ENCODE peak calls at places on chromosome 13, in seven cellular contexts. T is K562, J is HCT116, V is HepG2, I is SK-N-SH, R is GM12878, Q is H1. W is an unnamed sample.

GRCh38 chr13:91576590-91576989 is 178.2 kb downstream of the GPC5 start:
- DNase-seq in R (no peak), V (peak), J (no peak), Q (peak), T (peak), I (no peak), W (no peak)

GRCh38 chr13:20116213-20116612 is 44.6 kb downstream of the GJA3 start:
- DNase-seq in Q (no peak), V (no peak), I (no peak), T (no peak), J (no peak), R (no peak), W (no peak)

GRCh38 chr13:44011036-44011435 is 131.3 kb downstream of the LACC1 start:
- DNase-seq in Q (no peak), I (no peak), V (no peak), J (no peak), T (no peak), R (no peak), W (no peak)

GRCh38 chr13:37870895-37871550 is 1.5 kb upstream of the TRPC4 start:
- DNase-seq in V (no peak), R (no peak), Q (no peak), T (no peak), J (no peak), I (no peak), W (no peak)

GRCh38 chr13:25928941-25929505 is 122.8 kb downstream of the SHISA2 start:
- DNase-seq in Q (no peak), V (no peak), T (no peak), I (no peak), R (no peak), J (no peak), W (no peak)

GRCh38 chr13:20972731-20973130 is 70.2 kb upstream of the XPO4 start:
- DNase-seq in T (no peak), R (no peak), V (no peak), Q (no peak), J (no peak), I (no peak), W (no peak)

GRCh38 chr13:104086205-104086604 is 1020.0 kb upstream of the SLC10A2 start:
- DNase-seq in Q (no peak), J (no peak), R (no peak), I (peak), V (no peak), T (no peak), W (no peak)

GRCh38 chr13:97028441-97029299 is 34.4 kb upstream of the OXGR1 start:
- DNase-seq in R (no peak), T (peak), J (peak), Q (no peak), I (peak), V (peak), W (no peak)

GRCh38 chr13:47397739-47398138 is 500.9 kb upstream of the HTR2A start:
- DNase-seq in T (no peak), R (no peak), Q (no peak), V (no peak), J (no peak), I (no peak), W (no peak)

GRCh38 chr13:99743079-99743478 is 228.5 kb downstream of the ZIC5 start:
- DNase-seq in Q (no peak), J (no peak), R (no peak), T (no peak), I (no peak), V (no peak), W (no peak)

GRCh38 chr13:103282571-103283450 is 216.6 kb upstream of the SLC10A2 start:
- DNase-seq in I (no peak), Q (no peak), V (no peak), R (no peak), T (no peak), J (no peak), W (no peak)

GRCh38 chr13:51270606-51271005 is 48.4 kb downstream of the FAM124A start:
- DNase-seq in Q (no peak), V (no peak), R (no peak), T (no peak), J (no peak), I (no peak), W (no peak)

GRCh38 chr13:51267581-51267980 is 45.4 kb downstream of the FAM124A start:
- DNase-seq in V (no peak), I (no peak), T (no peak), R (no peak), J (no peak), Q (no peak), W (no peak)

GRCh38 chr13:51266642-51267041 is 44.4 kb downstream of the FAM124A start:
- DNase-seq in I (no peak), J (no peak), V (no peak), Q (no peak), T (no peak), R (no peak), W (no peak)

GRCh38 chr13:51271008-51271407 is 48.8 kb downstream of the FAM124A start:
- DNase-seq in I (no peak), V (no peak), J (no peak), Q (no peak), T (no peak), R (no peak), W (no peak)

GRCh38 chr13:51269039-51269438 is 46.8 kb downstream of the FAM124A start:
- DNase-seq in Q (no peak), T (no peak), R (no peak), J (no peak), I (no peak), V (no peak), W (no peak)
- TF ChIP-seq JUND in Q (no peak), T (no peak), R (no peak), J (no peak), I (peak), V (no peak), W (no peak)

GRCh38 chr13:75458696-75459422 is 23.1 kb downstream of the TBC1D4 start:
- DNase-seq in I (peak), T (no peak), V (peak), R (peak), Q (no peak), J (no peak), W (no peak)
- TF ChIP-seq JUND in I (no peak), T (no peak), V (peak), R (no peak), Q (no peak), J (no peak), W (no peak)

GRCh38 chr13:112844411-112844810 is 124.6 kb upstream of the MCF2L start:
- DNase-seq in V (no peak), R (no peak), I (no peak), Q (no peak), J (no peak), T (no peak), W (no peak)

GRCh38 chr13:112843392-112844250 is 125.4 kb upstream of the MCF2L start:
- DNase-seq in J (no peak), V (no peak), R (no peak), Q (no peak), I (no peak), T (no peak), W (no peak)

GRCh38 chr13:112844879-112845278 is 124.1 kb upstream of the MCF2L start:
- DNase-seq in V (no peak), I (no peak), R (no peak), Q (no peak), J (no peak), T (no peak), W (no peak)

GRCh38 chr13:112842343-112842856 is 126.6 kb upstream of the MCF2L start:
- DNase-seq in R (no peak), J (no peak), Q (no peak), I (no peak), T (no peak), V (no peak), W (no peak)

GRCh38 chr13:112842931-112843391 is 126.1 kb upstream of the MCF2L start:
- DNase-seq in J (no peak), Q (no peak), V (no peak), R (no peak), I (no peak), T (no peak), W (no peak)
- TF ChIP-seq JUND in J (no peak), Q (no peak), V (no peak), R (no peak), I (no peak), T (no peak), W (no peak)

GRCh38 chr13:81138353-81138995 is 797.5 kb upstream of the SPRY2 start:
- DNase-seq in Q (no peak), T (no peak), I (no peak), J (no peak), R (no peak), V (no peak), W (no peak)

GRCh38 chr13:81133066-81133465 is 792.1 kb upstream of the SPRY2 start:
- DNase-seq in V (no peak), R (no peak), I (no peak), Q (no peak), J (no peak), T (no peak), W (no peak)
- TF ChIP-seq JUND in V (no peak), R (no peak), I (no peak), Q (no peak), J (no peak), T (no peak), W (no peak)

GRCh38 chr13:27359203-27359821 is 65.1 kb upstream of the GTF3A start:
- DNase-seq in T (peak), J (peak), V (peak), Q (no peak), I (peak), R (no peak), W (peak)

GRCh38 chr13:27358420-27358819 is 66.0 kb upstream of the GTF3A start:
- DNase-seq in T (no peak), I (no peak), R (no peak), Q (no peak), J (no peak), V (no peak), W (no peak)

GRCh38 chr13:27367570-27367969 is 56.8 kb upstream of the GTF3A start:
- DNase-seq in I (no peak), V (no peak), Q (no peak), J (no peak), R (no peak), T (no peak), W (no peak)

GRCh38 chr13:27360562-27360961 is 63.9 kb upstream of the GTF3A start:
- DNase-seq in T (no peak), V (no peak), J (no peak), R (no peak), Q (no peak), I (no peak), W (peak)

DNA sequence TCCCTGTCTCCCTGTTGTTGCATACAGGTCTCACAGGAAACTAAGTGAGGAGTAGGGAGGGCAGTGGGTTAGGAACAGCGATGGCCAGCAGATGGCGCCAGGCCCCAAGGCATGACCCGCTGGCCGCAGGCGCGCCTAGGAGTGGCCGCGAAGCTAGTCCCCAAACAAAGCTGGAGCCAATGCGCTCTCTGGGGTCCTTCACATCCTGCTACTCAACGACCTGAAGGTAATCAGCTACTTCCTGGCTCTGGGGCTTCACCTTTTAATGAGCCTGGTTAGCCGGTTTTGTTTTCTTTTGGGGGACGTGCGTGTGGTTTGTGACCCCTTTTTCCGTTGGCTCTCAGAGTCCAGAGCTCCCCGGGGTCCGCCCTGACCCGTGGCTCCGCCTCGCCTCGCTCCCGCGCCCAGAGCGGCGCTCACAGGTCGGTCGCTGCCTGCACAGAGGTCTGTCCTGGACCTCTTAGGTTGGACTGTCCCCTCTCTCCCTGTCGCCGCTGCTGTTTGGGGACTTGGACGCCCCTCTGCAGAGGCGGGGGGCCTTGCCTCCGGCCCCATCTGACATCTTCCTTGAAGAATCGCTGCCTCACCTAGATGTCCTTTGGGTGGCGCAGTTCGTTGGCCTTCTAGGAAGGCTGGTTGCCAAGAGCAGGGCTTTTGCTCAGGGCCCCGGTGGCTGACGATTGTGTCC is 62.2 kb upstream of the GTF3A start:
- DNase-seq in T (peak), Q (peak), R (no peak), I (peak), J (peak), V (peak), W (peak)
- TF ChIP-seq JUND in T (peak), Q (no peak), R (no peak), I (no peak), J (no peak), V (no peak), W (no peak)

GRCh38 chr13:101875717-101876393 is 423.4 kb downstream of the ITGBL1 start:
- DNase-seq in R (no peak), I (no peak), T (no peak), V (peak), J (no peak), Q (no peak), W (peak)

GRCh38 chr13:101881593-101881992 is 429.1 kb downstream of the ITGBL1 start:
- DNase-seq in T (no peak), I (no peak), V (no peak), J (no peak), R (no peak), Q (no peak), W (no peak)

GRCh38 chr13:101875091-101875490 is 422.6 kb downstream of the ITGBL1 start:
- DNase-seq in J (no peak), T (no peak), V (no peak), I (no peak), Q (no peak), R (no peak), W (no peak)

GRCh38 chr13:101876951-101877350 is 424.5 kb downstream of the ITGBL1 start:
- DNase-seq in Q (no peak), J (no peak), T (no peak), R (no peak), V (no peak), I (no peak), W (no peak)

GRCh38 chr13:101880581-101880980 is 428.1 kb downstream of the ITGBL1 start:
- DNase-seq in V (no peak), R (no peak), I (no peak), J (no peak), T (no peak), Q (no peak), W (no peak)
- TF ChIP-seq JUND in V (no peak), R (no peak), I (no peak), J (no peak), T (no peak), Q (no peak), W (no peak)

GRCh38 chr13:77384999-77385398 is 58.1 kb upstream of the MYCBP2 start:
- DNase-seq in Q (no peak), T (no peak), I (no peak), V (no peak), J (no peak), R (no peak), W (no peak)

GRCh38 chr13:77386046-77386445 is 59.2 kb upstream of the MYCBP2 start:
- DNase-seq in J (no peak), Q (no peak), V (no peak), I (no peak), R (no peak), T (no peak), W (no peak)

GRCh38 chr13:77381059-77381458 is 54.2 kb upstream of the MYCBP2 start:
- DNase-seq in R (no peak), J (no peak), T (no peak), V (no peak), I (no peak), Q (no peak), W (no peak)

GRCh38 chr13:77379508-77379907 is 52.6 kb upstream of the MYCBP2 start:
- DNase-seq in R (no peak), I (no peak), T (no peak), J (no peak), V (no peak), Q (no peak), W (no peak)

GRCh38 chr13:77383097-77383496 is 56.2 kb upstream of the MYCBP2 start:
- DNase-seq in I (no peak), R (no peak), T (no peak), J (no peak), Q (no peak), V (no peak), W (no peak)
- TF ChIP-seq JUND in I (no peak), R (no peak), T (no peak), J (no peak), Q (no peak), V (no peak), W (no peak)

DNA sequence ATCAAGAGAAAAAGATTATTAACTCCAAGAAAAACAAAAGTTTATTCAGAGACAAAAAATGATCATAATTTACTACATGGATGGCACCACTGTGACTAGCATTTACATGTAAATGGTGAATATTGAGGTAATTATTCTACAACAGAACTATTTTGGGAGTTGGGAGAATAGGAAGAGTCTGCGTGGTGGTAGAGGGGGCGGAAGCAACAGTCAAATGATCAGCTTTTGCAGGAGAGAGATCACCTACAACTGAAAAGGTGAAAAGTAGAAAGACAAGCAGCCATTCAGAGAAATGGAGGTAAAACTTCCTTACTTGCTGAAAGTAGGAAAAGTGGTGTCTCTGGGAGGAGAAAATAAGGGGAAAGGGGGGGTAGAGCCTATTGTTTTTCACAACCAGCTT is 62.8 kb upstream of the SACS start:
- DNase-seq in Q (no peak), T (no peak), V (no peak), R (no peak), J (no peak), I (no peak), W (no peak)
- TF ChIP-seq JUND in Q (no peak), T (no peak), V (no peak), R (no peak), J (no peak), I (no peak), W (no peak)

DNA sequence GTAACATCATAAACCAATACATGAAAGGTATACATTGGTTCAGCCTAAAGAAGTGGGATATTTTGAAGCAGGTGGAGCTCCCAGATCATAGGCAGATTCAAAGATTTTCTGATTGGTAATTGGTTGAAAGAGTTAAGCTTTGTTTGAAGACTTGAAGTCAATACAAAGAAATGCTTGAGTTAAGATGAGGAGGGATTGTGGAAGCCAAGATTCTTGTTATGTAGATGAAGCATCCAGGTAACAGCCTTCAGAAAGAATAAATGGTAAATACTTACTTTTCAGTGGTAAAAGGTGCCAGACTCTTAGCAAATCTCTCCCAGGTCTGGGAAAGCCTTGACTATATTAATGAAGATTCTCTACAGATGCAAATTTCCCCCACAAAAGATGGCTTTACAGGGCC is 49.3 kb upstream of the FAM216B start:
- DNase-seq in J (no peak), R (no peak), T (no peak), Q (no peak), V (no peak), I (no peak), W (no peak)
- TF ChIP-seq JUND in J (no peak), R (no peak), T (no peak), Q (no peak), V (no peak), I (no peak), W (no peak)

GRCh38 chr13:74061939-74062595 is 72.1 kb downstream of the KLF12 start:
- DNase-seq in J (no peak), R (peak), V (no peak), Q (no peak), T (no peak), I (peak), W (no peak)
- TF ChIP-seq JUND in J (no peak), R (no peak), V (no peak), Q (no peak), T (no peak), I (no peak), W (no peak)

W was measured in T47D.